ENCODE peak calls at places on chromosomes 2 and 18, in seven cellular contexts. W is choroid plexus epithelial cell, S is fibroblast of villous mesenchyme, V is Calu3, O is GM10248, J is AG04450, U is colonic mucosa. N is an unnamed sample.

GRCh38 chr2:66446924-66447323 is 12.0 kb downstream of the MEIS1 start:
- DNase-seq in W (no peak), S (peak; percentile 55), V (no peak), O (no peak), J (no peak), U (no peak), N (no peak)

GRCh38 chr18:28177828-28178635 is 1.1 kb upstream of the CDH2 start:
- DNase-seq in W (peak; percentile 30), S (peak; percentile 54), V (peak; percentile 35), O (peak; percentile 22), J (no peak), U (no peak), N (no peak)

GRCh38 chr2:71347517-71347916 is 15.9 kb downstream of the ZNF638 start:
- DNase-seq in W (peak; percentile 24), S (peak; percentile 39), V (no peak), O (no peak), J (no peak), U (no peak), N (no peak)

GRCh38 chr2:56248965-56249742 is 65.4 kb downstream of the CCDC85A start:
- DNase-seq in W (no peak), S (no peak), V (no peak), O (no peak), J (no peak), U (no peak), N (no peak)

GRCh38 chr2:47067788-47068407 is 87.2 kb downstream of the STPG4 start:
- DNase-seq in W (no peak), S (no peak), V (no peak), O (no peak), J (no peak), U (no peak), N (no peak)

GRCh38 chr18:35971661-35972196 is 750 bp upstream of the RMP24 start:
- DNase-seq in W (no peak), S (no peak), V (no peak), O (no peak), J (no peak), U (no peak), N (no peak)

GRCh38 chr2:65835975-65836549 is 403.7 kb upstream of the SPRED2 start:
- DNase-seq in W (no peak), S (no peak), V (no peak), O (no peak), J (no peak), U (no peak), N (no peak)

GRCh38 chr18:54127759-54128378 is 96.6 kb downstream of the MBD2 start:
- DNase-seq in W (peak; percentile 80), S (peak; percentile 52), V (peak; percentile 51), O (peak; percentile 40), J (peak; percentile 8), U (peak; percentile 31), N (peak; percentile 66)

GRCh38 chr18:13226533-13227144 is 8.1 kb downstream of the LDLRAD4 start:
- DNase-seq in W (no peak), S (no peak), V (no peak), O (no peak), J (no peak), U (peak; percentile 7), N (no peak)

GRCh38 chr2:47155091-47155876 is at the start of gene STPG4:
- DNase-seq in W (no peak), S (no peak), V (no peak), O (peak; percentile 24), J (no peak), U (no peak), N (peak; percentile 36)

GRCh38 chr2:239015769-239016675 is 168.1 kb downstream of the TWIST2 start:
- DNase-seq in W (no peak), S (no peak), V (no peak), O (no peak), J (no peak), U (no peak), N (no peak)

GRCh38 chr18:80159713-80160636 is 50.9 kb downstream of the ADNP2 start:
- DNase-seq in W (peak; percentile 17), S (no peak), V (no peak), O (peak; percentile 82), J (no peak), U (no peak), N (peak; percentile 51)

GRCh38 chr2:120622886-120623753 is 112.5 kb upstream of the GLI2 start:
- DNase-seq in W (no peak), S (no peak), V (no peak), O (no peak), J (no peak), U (no peak), N (no peak)

GRCh38 chr18:13524824-13525223 is 201.5 kb downstream of the FAM210A start:
- DNase-seq in W (no peak), S (no peak), V (no peak), O (no peak), J (no peak), U (no peak), N (no peak)

GRCh38 chr2:15965564-15966019 is 25.2 kb downstream of the MYCN start:
- DNase-seq in W (no peak), S (no peak), V (no peak), O (no peak), J (no peak), U (no peak), N (no peak)

GRCh38 chr2:240792658-240793312 is 27.2 kb downstream of the KIF1A start:
- DNase-seq in W (no peak), S (no peak), V (no peak), O (no peak), J (no peak), U (no peak), N (no peak)

GRCh38 chr2:55618649-55619055 is 1.2 kb upstream of the PPP4R3B start:
- DNase-seq in W (peak; percentile 59), S (peak; percentile 46), V (peak; percentile 47), O (peak; percentile 74), J (no peak), U (peak; percentile 71), N (peak; percentile 72)

GRCh38 chr18:21112543-21113105 is 1.0 kb upstream of the ROCK1 start:
- DNase-seq in W (no peak), S (no peak), V (no peak), O (no peak), J (no peak), U (no peak), N (no peak)

GRCh38 chr2:108171652-108172051 is 68.1 kb upstream of the SULT1C3 start:
- DNase-seq in W (no peak), S (no peak), V (no peak), O (no peak), J (no peak), U (no peak), N (no peak)

GRCh38 chr2:637406-637776 is 39.8 kb downstream of the TMEM18 start:
- DNase-seq in W (no peak), S (no peak), V (no peak), O (no peak), J (no peak), U (no peak), N (no peak)

GRCh38 chr2:201904529-201905420 is 98.4 kb downstream of the CDK15 start:
- DNase-seq in W (no peak), S (no peak), V (no peak), O (no peak), J (no peak), U (no peak), N (peak; percentile 72)

GRCh38 chr2:18404708-18405107 is 155.7 kb downstream of the RDH14 start:
- DNase-seq in W (no peak), S (no peak), V (no peak), O (no peak), J (no peak), U (no peak), N (peak; percentile 19)
- TF ChIP-seq CTCF in W (peak; percentile 21), S (peak; percentile 36), V (no peak), O (peak; percentile 11), J (peak; percentile 36), U (no peak), N (peak; percentile 54)

DNA sequence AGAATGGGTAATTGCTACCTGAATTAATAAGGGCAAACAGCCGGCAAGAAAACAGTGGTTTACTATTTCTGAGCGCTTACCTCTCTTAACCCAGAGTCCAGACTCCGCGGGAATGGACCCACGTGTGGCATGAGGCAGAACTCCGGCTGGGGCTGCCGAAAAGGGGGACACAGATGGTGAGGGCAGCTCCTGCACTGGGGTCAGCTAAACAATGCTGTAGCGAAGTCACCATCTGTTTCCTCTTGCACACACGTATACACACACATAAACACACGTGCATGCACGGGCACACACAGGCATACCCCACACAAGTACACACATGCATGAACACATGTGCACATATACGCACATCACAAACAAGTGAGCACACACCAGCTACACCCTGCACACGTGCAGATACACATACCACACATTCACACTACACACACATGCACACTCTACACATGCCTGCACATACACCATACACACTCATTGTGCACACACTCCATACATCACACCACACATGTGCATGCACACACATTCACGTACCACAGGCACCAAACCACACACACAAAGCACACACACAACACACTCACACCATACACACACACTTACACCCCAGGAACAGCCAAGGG is 105.9 kb upstream of the ID2 start:
- DNase-seq in W (no peak), S (no peak), V (no peak), O (no peak), J (no peak), U (no peak), N (no peak)
- TF ChIP-seq CTCF in W (no peak), S (no peak), V (no peak), O (no peak), J (no peak), U (no peak), N (no peak)

DNA sequence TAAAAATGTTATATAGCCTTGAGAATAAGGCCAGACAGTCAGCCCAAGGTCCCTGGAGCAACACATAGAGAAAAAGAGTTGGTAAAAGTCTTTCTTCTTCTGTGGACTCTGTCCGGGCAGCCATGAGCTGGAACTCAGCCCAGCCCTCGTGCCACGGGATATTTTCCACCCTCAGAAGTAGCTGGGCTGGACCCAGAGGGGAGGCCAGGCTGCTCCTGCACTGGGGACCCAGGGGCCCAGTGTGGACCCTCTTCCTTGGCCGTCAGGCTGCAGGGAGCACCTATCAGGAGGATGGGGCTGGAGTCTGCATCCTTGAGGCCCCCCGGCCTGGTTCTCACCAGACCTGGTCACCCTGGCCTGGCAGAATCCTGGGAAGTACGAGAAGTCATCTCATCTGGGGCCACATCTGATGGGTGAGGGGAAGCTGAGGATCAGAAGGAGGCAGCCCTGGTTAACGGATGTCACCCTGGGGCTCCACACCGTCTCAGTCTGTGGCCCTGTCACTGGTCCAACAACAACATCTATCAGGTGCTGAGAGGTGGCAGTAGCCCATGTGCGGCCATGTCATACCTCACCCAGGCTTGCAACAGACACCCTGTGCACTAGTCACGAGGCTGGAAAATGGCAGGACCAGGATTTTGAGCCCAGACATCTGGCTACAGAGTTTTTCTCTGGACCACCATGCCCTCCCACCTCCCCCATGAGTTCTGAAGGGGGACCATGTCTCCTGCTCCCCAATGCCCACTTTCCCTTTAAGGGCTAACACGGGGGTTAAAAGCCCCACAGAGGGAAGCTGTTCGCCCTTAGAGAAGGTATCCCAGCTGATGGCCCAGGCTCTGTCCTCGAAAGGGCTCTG is 33.0 kb downstream of the SDC1 start:
- DNase-seq in W (no peak), S (no peak), V (no peak), O (no peak), J (no peak), U (no peak), N (no peak)
- TF ChIP-seq CTCF in W (no peak), S (no peak), V (no peak), O (no peak), J (no peak), U (no peak), N (no peak)

DNA sequence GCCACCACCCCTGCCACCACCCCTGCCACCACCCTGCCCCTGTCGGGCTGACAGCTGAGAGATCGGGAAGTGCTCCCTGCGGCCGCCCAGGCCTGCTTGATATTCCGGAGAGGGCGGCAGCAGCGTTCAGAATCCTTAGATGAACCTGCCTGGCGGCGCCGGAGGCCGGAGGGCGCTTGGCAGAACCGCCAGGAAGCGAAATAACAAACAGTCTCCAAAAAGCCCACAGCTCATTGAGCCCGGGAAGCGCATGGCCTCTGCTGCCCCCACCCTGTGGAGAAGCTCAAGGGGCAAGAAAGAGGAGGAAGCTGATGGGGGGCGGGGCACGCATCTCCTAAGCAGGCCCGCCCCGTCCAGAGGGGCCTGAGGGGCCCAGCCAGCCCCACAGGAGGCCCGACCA is 92.2 kb upstream of the MBOAT2 start:
- DNase-seq in W (peak; percentile 74), S (peak; percentile 57), V (no peak), O (no peak), J (no peak), U (peak; percentile 53), N (no peak)
- TF ChIP-seq CTCF in W (peak; percentile 40), S (peak; percentile 21), V (no peak), O (no peak), J (peak; percentile 33), U (no peak), N (no peak)